ENCODE peak calls at places on chromosome 10, in seven cellular contexts. One of them, this sample, is unnamed.

GRCh38 chr10:116668018-116668417 is 47.3 kb downstream of the PNLIPRP2 start:
- DNase-seq in GM06990: no peak
- DNase-seq in hepatocyte: no peak
- DNase-seq in prostate gland: no peak
- DNase-seq in mucosa of descending colon: no peak
- DNase-seq in HCT116: no peak
- DNase-seq in heart right ventricle: no peak
- DNase-seq in this sample: no peak

GRCh38 chr10:60848126-60848525 is 69.8 kb downstream of the CDK1 start:
- DNase-seq in GM06990: no peak
- DNase-seq in hepatocyte: peak
- DNase-seq in prostate gland: no peak
- DNase-seq in mucosa of descending colon: no peak
- DNase-seq in HCT116: no peak
- DNase-seq in heart right ventricle: no peak
- DNase-seq in this sample: no peak

GRCh38 chr10:70493660-70494234 is 15.2 kb downstream of the PALD1 start:
- DNase-seq in GM06990: peak
- DNase-seq in hepatocyte: peak
- DNase-seq in prostate gland: no peak
- DNase-seq in mucosa of descending colon: no peak
- DNase-seq in HCT116: no peak
- DNase-seq in heart right ventricle: no peak
- DNase-seq in this sample: peak

GRCh38 chr10:69382382-69383117 is 34.2 kb downstream of the TACR2 start:
- DNase-seq in GM06990: no peak
- DNase-seq in hepatocyte: no peak
- DNase-seq in prostate gland: no peak
- DNase-seq in mucosa of descending colon: no peak
- DNase-seq in HCT116: no peak
- DNase-seq in heart right ventricle: no peak
- DNase-seq in this sample: no peak

GRCh38 chr10:79084012-79084971 is 15.5 kb downstream of the ZMIZ1 start:
- DNase-seq in GM06990: no peak
- DNase-seq in hepatocyte: peak
- DNase-seq in prostate gland: peak
- DNase-seq in mucosa of descending colon: peak
- DNase-seq in HCT116: no peak
- DNase-seq in heart right ventricle: peak
- DNase-seq in this sample: peak

GRCh38 chr10:13099144-13099665 is 758 bp upstream of the OPTN start:
- DNase-seq in GM06990: peak
- DNase-seq in hepatocyte: peak
- DNase-seq in prostate gland: peak
- DNase-seq in mucosa of descending colon: peak
- DNase-seq in HCT116: peak
- DNase-seq in heart right ventricle: peak
- DNase-seq in this sample: peak

GRCh38 chr10:110852255-110852896 is 19.4 kb upstream of the PDCD4 start:
- DNase-seq in GM06990: no peak
- DNase-seq in hepatocyte: peak
- DNase-seq in prostate gland: no peak
- DNase-seq in mucosa of descending colon: peak
- DNase-seq in HCT116: peak
- DNase-seq in heart right ventricle: no peak
- DNase-seq in this sample: no peak

GRCh38 chr10:119319161-119319919 is 112.0 kb downstream of the GRK5 start:
- DNase-seq in GM06990: no peak
- DNase-seq in hepatocyte: peak
- DNase-seq in prostate gland: no peak
- DNase-seq in mucosa of descending colon: no peak
- DNase-seq in HCT116: no peak
- DNase-seq in heart right ventricle: no peak
- DNase-seq in this sample: no peak

GRCh38 chr10:130924138-130924819 is 387.2 kb downstream of the TCERG1L start:
- DNase-seq in GM06990: no peak
- DNase-seq in hepatocyte: peak
- DNase-seq in prostate gland: no peak
- DNase-seq in mucosa of descending colon: no peak
- DNase-seq in HCT116: no peak
- DNase-seq in heart right ventricle: no peak
- DNase-seq in this sample: no peak

GRCh38 chr10:114389429-114389828 is 14.9 kb downstream of the AFAP1L2 start:
- DNase-seq in GM06990: no peak
- DNase-seq in hepatocyte: no peak
- DNase-seq in prostate gland: no peak
- DNase-seq in mucosa of descending colon: no peak
- DNase-seq in HCT116: peak
- DNase-seq in heart right ventricle: no peak
- DNase-seq in this sample: no peak

GRCh38 chr10:111481271-111482073 is 404.6 kb downstream of the ADRA2A start:
- DNase-seq in GM06990: no peak
- DNase-seq in hepatocyte: no peak
- DNase-seq in prostate gland: no peak
- DNase-seq in mucosa of descending colon: no peak
- DNase-seq in HCT116: no peak
- DNase-seq in heart right ventricle: no peak
- DNase-seq in this sample: no peak

GRCh38 chr10:63268139-63268797 is 135.1 kb downstream of the NRBF2 start:
- DNase-seq in GM06990: no peak
- DNase-seq in hepatocyte: peak
- DNase-seq in prostate gland: no peak
- DNase-seq in mucosa of descending colon: no peak
- DNase-seq in HCT116: no peak
- DNase-seq in heart right ventricle: no peak
- DNase-seq in this sample: no peak

GRCh38 chr10:50312464-50313437 is 61.4 kb upstream of the ASAH2 start:
- DNase-seq in GM06990: no peak
- DNase-seq in hepatocyte: no peak
- DNase-seq in prostate gland: no peak
- DNase-seq in mucosa of descending colon: no peak
- DNase-seq in HCT116: no peak
- DNase-seq in heart right ventricle: no peak
- DNase-seq in this sample: no peak

GRCh38 chr10:96470108-96470743 is 43.5 kb downstream of the TLL2 start:
- DNase-seq in GM06990: no peak
- DNase-seq in hepatocyte: peak
- DNase-seq in prostate gland: no peak
- DNase-seq in mucosa of descending colon: no peak
- DNase-seq in HCT116: peak
- DNase-seq in heart right ventricle: no peak
- DNase-seq in this sample: no peak

GRCh38 chr10:6171891-6172354 is 30.8 kb upstream of the PFKFB3 start:
- DNase-seq in GM06990: no peak
- DNase-seq in hepatocyte: no peak
- DNase-seq in prostate gland: no peak
- DNase-seq in mucosa of descending colon: no peak
- DNase-seq in HCT116: no peak
- DNase-seq in heart right ventricle: peak
- DNase-seq in this sample: peak

GRCh38 chr10:102434251-102434913 is 2.0 kb upstream of the CUEDC2 start:
- DNase-seq in GM06990: no peak
- DNase-seq in hepatocyte: peak
- DNase-seq in prostate gland: no peak
- DNase-seq in mucosa of descending colon: no peak
- DNase-seq in HCT116: no peak
- DNase-seq in heart right ventricle: no peak
- DNase-seq in this sample: no peak

GRCh38 chr10:72736176-72736795 is 44.3 kb downstream of the MCU start:
- DNase-seq in GM06990: no peak
- DNase-seq in hepatocyte: peak
- DNase-seq in prostate gland: no peak
- DNase-seq in mucosa of descending colon: no peak
- DNase-seq in HCT116: no peak
- DNase-seq in heart right ventricle: no peak
- DNase-seq in this sample: no peak

GRCh38 chr10:32379314-32379949 is 32.5 kb upstream of the EPC1 start:
- DNase-seq in GM06990: no peak
- DNase-seq in hepatocyte: peak
- DNase-seq in prostate gland: peak
- DNase-seq in mucosa of descending colon: no peak
- DNase-seq in HCT116: peak
- DNase-seq in heart right ventricle: no peak
- DNase-seq in this sample: no peak

GRCh38 chr10:80741278-80741677 is 203.6 kb downstream of the SH2D4B start:
- DNase-seq in GM06990: no peak
- DNase-seq in hepatocyte: no peak
- DNase-seq in prostate gland: no peak
- DNase-seq in mucosa of descending colon: no peak
- DNase-seq in HCT116: no peak
- DNase-seq in heart right ventricle: no peak
- DNase-seq in this sample: no peak

GRCh38 chr10:80264081-80265056 is 25.1 kb downstream of the MAT1A start:
- DNase-seq in GM06990: no peak
- DNase-seq in hepatocyte: no peak
- DNase-seq in prostate gland: no peak
- DNase-seq in mucosa of descending colon: no peak
- DNase-seq in HCT116: no peak
- DNase-seq in heart right ventricle: no peak
- DNase-seq in this sample: no peak

GRCh38 chr10:116300477-116301034 is 23.7 kb upstream of the CCDC172 start:
- DNase-seq in GM06990: no peak
- DNase-seq in hepatocyte: no peak
- DNase-seq in prostate gland: no peak
- DNase-seq in mucosa of descending colon: no peak
- DNase-seq in HCT116: no peak
- DNase-seq in heart right ventricle: no peak
- DNase-seq in this sample: no peak

GRCh38 chr10:89468625-89469024 is 54.3 kb downstream of the IFIT5 start:
- DNase-seq in GM06990: no peak
- DNase-seq in hepatocyte: peak
- DNase-seq in prostate gland: no peak
- DNase-seq in mucosa of descending colon: no peak
- DNase-seq in HCT116: no peak
- DNase-seq in heart right ventricle: no peak
- DNase-seq in this sample: no peak

GRCh38 chr10:5293691-5294550 is 70.8 kb upstream of the UCN3 start:
- DNase-seq in GM06990: peak
- DNase-seq in hepatocyte: peak
- DNase-seq in prostate gland: no peak
- DNase-seq in mucosa of descending colon: peak
- DNase-seq in HCT116: peak
- DNase-seq in heart right ventricle: peak
- DNase-seq in this sample: peak

GRCh38 chr10:101291254-101292193 is 62.3 kb upstream of the LBX1 start:
- DNase-seq in GM06990: peak
- DNase-seq in hepatocyte: peak
- DNase-seq in prostate gland: peak
- DNase-seq in mucosa of descending colon: peak
- DNase-seq in HCT116: no peak
- DNase-seq in heart right ventricle: peak
- DNase-seq in this sample: peak

GRCh38 chr10:101290415-101290814 is 61.2 kb upstream of the LBX1 start:
- DNase-seq in GM06990: no peak
- DNase-seq in hepatocyte: no peak
- DNase-seq in prostate gland: no peak
- DNase-seq in mucosa of descending colon: no peak
- DNase-seq in HCT116: no peak
- DNase-seq in heart right ventricle: no peak
- DNase-seq in this sample: no peak

GRCh38 chr10:101293007-101293723 is 60.8 kb upstream of the BTRC start:
- DNase-seq in GM06990: no peak
- DNase-seq in hepatocyte: no peak
- DNase-seq in prostate gland: no peak
- DNase-seq in mucosa of descending colon: no peak
- DNase-seq in HCT116: no peak
- DNase-seq in heart right ventricle: no peak
- DNase-seq in this sample: no peak

GRCh38 chr10:101294109-101294508 is 59.9 kb upstream of the BTRC start:
- DNase-seq in GM06990: no peak
- DNase-seq in hepatocyte: no peak
- DNase-seq in prostate gland: no peak
- DNase-seq in mucosa of descending colon: no peak
- DNase-seq in HCT116: no peak
- DNase-seq in heart right ventricle: no peak
- DNase-seq in this sample: no peak

DNA sequence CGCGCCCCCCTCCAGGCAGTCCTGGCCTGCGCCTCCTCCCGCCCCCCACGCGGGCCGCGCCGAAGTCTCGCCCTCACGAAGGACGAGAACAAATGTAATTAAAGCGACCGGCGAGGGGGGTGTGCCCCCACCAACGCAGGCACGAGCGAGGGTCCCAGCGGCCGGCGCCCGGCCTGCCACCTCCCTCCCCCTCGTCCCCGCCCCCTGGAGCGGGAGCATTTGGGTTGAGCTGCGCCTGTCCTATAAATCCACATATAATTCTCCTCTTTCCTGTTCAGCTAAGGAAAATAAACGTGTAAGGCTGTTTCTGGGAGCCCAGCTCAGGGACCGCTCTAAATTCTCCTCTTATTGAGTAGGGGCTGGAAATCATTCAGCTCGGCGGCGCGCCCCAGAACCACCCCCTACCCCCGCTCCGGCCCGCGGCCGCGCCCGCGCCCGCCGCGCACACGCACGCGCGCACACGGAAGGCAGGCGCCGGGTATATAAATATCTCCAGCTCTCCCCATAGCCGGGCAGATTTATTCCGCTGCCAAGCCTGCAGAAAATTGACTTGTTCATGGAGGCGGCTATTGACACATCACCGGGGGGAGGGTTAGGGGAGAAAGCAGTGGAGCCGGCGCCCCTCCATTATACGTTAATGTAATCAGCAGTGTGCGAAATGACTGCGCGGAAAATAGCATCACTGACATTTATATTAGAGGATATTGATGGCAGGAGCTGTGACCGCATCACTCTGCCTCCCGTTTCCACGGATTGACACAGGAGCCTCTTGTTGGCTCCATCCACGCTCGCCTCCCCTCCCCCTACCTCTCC is 61.6 kb upstream of the BTRC start:
- DNase-seq in GM06990: no peak
- DNase-seq in hepatocyte: peak
- DNase-seq in prostate gland: no peak
- DNase-seq in mucosa of descending colon: no peak
- DNase-seq in HCT116: no peak
- DNase-seq in heart right ventricle: peak
- DNase-seq in this sample: no peak
- H3K4me3 ChIP-seq in GM06990: peak
- H3K4me3 ChIP-seq in hepatocyte: peak
- H3K4me3 ChIP-seq in prostate gland: peak
- H3K4me3 ChIP-seq in mucosa of descending colon: no peak
- H3K4me3 ChIP-seq in HCT116: no peak
- H3K4me3 ChIP-seq in heart right ventricle: peak
- H3K4me3 ChIP-seq in this sample: peak

GRCh38 chr10:125555267-125555666 is 127.7 kb downstream of the TEX36 start:
- DNase-seq in GM06990: no peak
- DNase-seq in hepatocyte: no peak
- DNase-seq in prostate gland: no peak
- DNase-seq in mucosa of descending colon: no peak
- DNase-seq in HCT116: no peak
- DNase-seq in heart right ventricle: no peak
- DNase-seq in this sample: no peak
- H3K4me3 ChIP-seq in GM06990: no peak
- H3K4me3 ChIP-seq in hepatocyte: no peak
- H3K4me3 ChIP-seq in prostate gland: no peak
- H3K4me3 ChIP-seq in mucosa of descending colon: no peak
- H3K4me3 ChIP-seq in HCT116: no peak
- H3K4me3 ChIP-seq in heart right ventricle: no peak
- H3K4me3 ChIP-seq in this sample: no peak

GRCh38 chr10:48517482-48517881 is 87.4 kb downstream of the ARHGAP22 start:
- DNase-seq in GM06990: no peak
- DNase-seq in hepatocyte: no peak
- DNase-seq in prostate gland: no peak
- DNase-seq in mucosa of descending colon: no peak
- DNase-seq in HCT116: no peak
- DNase-seq in heart right ventricle: no peak
- DNase-seq in this sample: no peak
- H3K4me3 ChIP-seq in GM06990: no peak
- H3K4me3 ChIP-seq in hepatocyte: no peak
- H3K4me3 ChIP-seq in prostate gland: no peak
- H3K4me3 ChIP-seq in mucosa of descending colon: no peak
- H3K4me3 ChIP-seq in HCT116: no peak
- H3K4me3 ChIP-seq in heart right ventricle: no peak
- H3K4me3 ChIP-seq in this sample: no peak

GRCh38 chr10:56360583-56360966 is 484 bp downstream of the ZWINT start:
- DNase-seq in GM06990: no peak
- DNase-seq in hepatocyte: no peak
- DNase-seq in prostate gland: no peak
- DNase-seq in mucosa of descending colon: no peak
- DNase-seq in HCT116: no peak
- DNase-seq in heart right ventricle: no peak
- DNase-seq in this sample: no peak
- H3K4me3 ChIP-seq in GM06990: peak
- H3K4me3 ChIP-seq in hepatocyte: peak
- H3K4me3 ChIP-seq in prostate gland: peak
- H3K4me3 ChIP-seq in mucosa of descending colon: peak
- H3K4me3 ChIP-seq in HCT116: peak
- H3K4me3 ChIP-seq in heart right ventricle: peak
- H3K4me3 ChIP-seq in this sample: peak